ENCODE peak calls at places on chromosome 17, in six cellular contexts. T, J, X, S, G and M are unnamed samples.

GRCh38 chr17:39009471-39010085 is 42.4 kb upstream of the FBXO47 start:
- DNase-seq in T (no peak), J (no peak), X (no peak), S (no peak), G (no peak), M (no peak)

GRCh38 chr17:60468371-60468770 is 46.1 kb downstream of the CHCT1 start:
- DNase-seq in T (no peak), J (no peak), X (no peak), S (no peak), G (no peak), M (no peak)

GRCh38 chr17:38879878-38880727 is 10.2 kb downstream of the LASP1 start:
- DNase-seq in T (no peak), J (no peak), X (peak; percentile 87), S (no peak), G (peak; percentile 61), M (no peak)

GRCh38 chr17:7043544-7044268 is at the start of gene SLC16A11:
- DNase-seq in T (peak; percentile 47), J (peak; percentile 71), X (no peak), S (no peak), G (no peak), M (no peak)

GRCh38 chr17:79280822-79281572 is 206.4 kb downstream of the ENGASE start:
- DNase-seq in T (no peak), J (no peak), X (no peak), S (no peak), G (no peak), M (no peak)

GRCh38 chr17:81412490-81413093 is 17.3 kb downstream of the BAHCC1 start:
- DNase-seq in T (peak; percentile 63), J (no peak), X (no peak), S (no peak), G (no peak), M (no peak)

GRCh38 chr17:2043785-2044184 is 2.0 kb downstream of the OVCA2 start:
- DNase-seq in T (no peak), J (no peak), X (peak; percentile 50), S (no peak), G (no peak), M (no peak)

GRCh38 chr17:2943971-2944370 is 119.4 kb downstream of the OR1D5 start:
- DNase-seq in T (no peak), J (no peak), X (no peak), S (no peak), G (no peak), M (peak; percentile 7)

GRCh38 chr17:49928126-49928800 is 40.7 kb upstream of the DLX4 start:
- DNase-seq in T (no peak), J (no peak), X (no peak), S (no peak), G (no peak), M (no peak)

GRCh38 chr17:35449371-35449931 is 885 bp upstream of the SLFN13 start:
- DNase-seq in T (peak; percentile 22), J (peak; percentile 34), X (no peak), S (no peak), G (peak; percentile 40), M (no peak)

GRCh38 chr17:82551779-82552457 is 32.4 kb downstream of the FOXK2 start:
- DNase-seq in T (peak; percentile 69), J (peak; percentile 84), X (peak; percentile 81), S (no peak), G (peak; percentile 76), M (no peak)

GRCh38 chr17:14744716-14745115 is 443.8 kb downstream of the HS3ST3B1 start:
- DNase-seq in T (no peak), J (no peak), X (no peak), S (no peak), G (no peak), M (no peak)

GRCh38 chr17:17275991-17276390 is 5.1 kb downstream of the COPS3 start:
- DNase-seq in T (no peak), J (no peak), X (no peak), S (no peak), G (no peak), M (no peak)

GRCh38 chr17:59139939-59140338 is 15.0 kb downstream of the SKA2 start:
- DNase-seq in T (no peak), J (no peak), X (no peak), S (no peak), G (no peak), M (no peak)

DNA sequence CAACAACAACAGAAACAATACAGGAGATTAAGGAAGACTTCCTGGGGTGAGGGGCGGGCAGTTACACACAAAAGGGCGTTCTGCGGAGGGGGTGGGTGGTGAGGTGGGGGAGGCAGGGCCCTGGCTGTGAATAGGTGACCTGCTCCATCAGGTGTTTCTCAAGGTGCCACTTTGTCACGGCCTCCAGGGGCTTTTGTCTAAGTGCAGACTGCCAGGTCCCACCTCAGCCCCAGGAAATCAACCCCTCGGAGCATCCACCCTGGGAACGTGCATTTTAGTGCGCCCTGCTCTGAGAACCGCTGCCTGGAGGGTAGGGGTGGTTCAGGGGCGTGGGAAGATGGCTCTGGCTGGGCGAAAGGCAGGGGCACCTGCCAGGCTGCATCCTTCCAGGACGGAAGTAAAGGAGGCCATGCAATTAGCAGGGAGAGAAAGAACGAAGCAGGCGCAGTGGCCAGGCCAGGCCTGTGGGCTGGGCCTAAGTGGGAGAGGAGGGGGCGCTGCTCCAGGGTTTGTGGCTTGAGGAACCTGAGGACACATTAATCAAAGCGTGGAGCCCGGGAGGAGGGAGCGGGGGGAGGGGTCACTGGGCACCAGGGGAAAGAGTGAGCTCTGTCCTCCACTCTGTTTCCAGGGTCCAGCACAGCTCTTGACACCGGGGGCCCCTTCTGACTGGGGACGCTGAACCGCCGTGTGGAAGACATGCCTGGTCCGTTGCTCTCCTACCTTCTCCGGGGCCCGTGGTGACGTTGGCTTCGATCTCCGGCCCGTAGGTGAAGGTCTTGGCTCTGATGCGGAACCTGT is 49.4 kb upstream of the CDC42EP4 start:
- DNase-seq in T (no peak), J (no peak), X (no peak), S (no peak), G (peak; percentile 50), M (no peak)
- TF ChIP-seq CTCF in T (no peak), J (no peak), X (no peak), S (no peak), G (no peak), M (no peak)

GRCh38 chr17:29591737-29592624 is 951 bp upstream of the ANKRD13B start:
- DNase-seq in T (peak; percentile 90), J (peak; percentile 96), X (peak; percentile 95), S (no peak), G (peak; percentile 93), M (peak; percentile 97)

GRCh38 chr17:29592850-29593545 is at the start of gene ANKRD13B:
- DNase-seq in T (peak; percentile 58), J (peak; percentile 74), X (peak; percentile 66), S (no peak), G (peak; percentile 45), M (peak; percentile 92)

GRCh38 chr17:29595107-29595942 is 2.4 kb downstream of the ANKRD13B start:
- DNase-seq in T (no peak), J (no peak), X (no peak), S (no peak), G (no peak), M (no peak)

GRCh38 chr17:29594441-29595090 is 1.6 kb downstream of the ANKRD13B start:
- DNase-seq in T (no peak), J (peak; percentile 42), X (no peak), S (no peak), G (no peak), M (peak; percentile 91)

GRCh38 chr17:29593546-29594440 is 861 bp downstream of the ANKRD13B start:
- DNase-seq in T (no peak), J (peak; percentile 52), X (peak; percentile 57), S (no peak), G (peak; percentile 86), M (peak; percentile 81)
- TF ChIP-seq CTCF in T (peak; percentile 26), J (no peak), X (peak; percentile 52), S (no peak), G (peak; percentile 30), M (peak; percentile 51)

GRCh38 chr17:42118545-42118944 is 2.6 kb downstream of the KAT2A start:
- DNase-seq in T (no peak), J (no peak), X (peak; percentile 61), S (no peak), G (no peak), M (no peak)
- TF ChIP-seq CTCF in T (peak; percentile 54), J (no peak), X (peak; percentile 64), S (peak; percentile 65), G (peak; percentile 52), M (peak; percentile 69)

GRCh38 chr17:58141505-58141904 is 6.7 kb upstream of the OR4D1 start:
- DNase-seq in T (no peak), J (no peak), X (no peak), S (no peak), G (no peak), M (no peak)

DNA sequence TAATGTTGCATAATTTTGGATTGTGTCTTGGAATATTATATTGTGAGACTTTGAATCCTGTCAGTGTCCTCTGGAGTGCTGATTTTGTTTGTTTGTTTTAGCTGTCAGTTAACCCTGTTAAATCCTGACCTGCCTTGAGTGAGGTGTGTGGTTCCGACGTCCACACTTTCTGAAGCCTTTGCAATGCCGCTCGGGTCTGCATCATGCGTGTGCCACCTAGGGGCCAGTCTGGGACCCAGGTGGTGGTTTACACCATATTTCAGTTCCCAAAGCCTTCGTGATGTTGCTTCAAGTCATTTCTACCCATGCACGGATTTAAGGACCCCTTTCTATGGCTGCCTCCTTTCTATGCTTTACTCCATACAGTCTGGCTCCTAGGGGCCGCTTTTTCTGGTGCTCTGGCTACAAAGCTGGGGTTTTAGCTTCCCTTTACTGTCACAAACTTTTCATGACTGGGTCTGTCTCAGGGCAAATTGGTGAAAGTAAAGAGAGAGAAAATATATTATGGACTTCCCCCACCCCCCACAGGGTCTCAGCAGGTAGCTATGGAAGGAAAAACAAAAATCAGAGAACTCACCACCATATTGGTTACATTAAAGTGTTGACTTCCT is 11.4 kb upstream of the OR4D1 start:
- DNase-seq in T (no peak), J (no peak), X (peak; percentile 53), S (no peak), G (peak; percentile 34), M (no peak)
- TF ChIP-seq CTCF in T (peak; percentile 39), J (no peak), X (peak; percentile 61), S (peak; percentile 82), G (peak; percentile 46), M (peak; percentile 50)

DNA sequence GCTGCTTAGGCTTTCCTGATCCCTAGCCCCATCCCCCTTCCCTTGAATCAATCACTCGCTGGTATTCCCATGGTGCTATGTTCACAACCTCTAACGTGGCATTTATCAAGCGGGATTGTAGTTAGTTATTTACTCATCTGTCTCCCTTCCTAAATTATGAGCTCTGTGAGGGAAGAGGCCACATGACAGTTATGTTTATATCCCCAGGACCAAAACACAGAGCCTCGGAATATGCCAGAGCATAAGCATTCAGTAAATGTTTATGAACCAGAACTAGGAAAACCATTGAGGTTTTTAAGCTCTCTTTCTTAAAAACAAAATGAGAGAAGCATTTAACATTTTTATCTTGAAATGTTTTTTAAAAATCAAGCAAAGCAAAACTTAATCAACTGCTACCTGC is 55.7 kb downstream of the STX8 start:
- DNase-seq in T (no peak), J (no peak), X (no peak), S (no peak), G (no peak), M (no peak)
- TF ChIP-seq CTCF in T (no peak), J (no peak), X (no peak), S (no peak), G (no peak), M (no peak)